ENCODE peak calls at places on chromosomes 1 and 21, in four cellular contexts. N is kidney epithelial cell, L is adrenal gland, H is body of pancreas. O is an unnamed sample.

GRCh38 chr1:80799457-80799856 is 1001.3 kb upstream of the ADGRL2 start:
- DNase-seq in L (no peak), H (no peak), N (no peak), O (no peak)

GRCh38 chr1:156319664-156320063 is 18.4 kb downstream of the CCT3 start:
- DNase-seq in N (no peak), L (no peak), H (no peak), O (no peak)

GRCh38 chr1:206694551-206695124 is 9.9 kb downstream of the MAPKAPK2 start:
- DNase-seq in N (no peak), H (no peak), L (no peak), O (no peak)

GRCh38 chr1:46804926-46805325 is 6.1 kb downstream of the CYP4B1 start:
- DNase-seq in H (no peak), N (no peak), L (no peak), O (no peak)

GRCh38 chr1:248818505-248819374 is 7.0 kb downstream of the SH3BP5L start:
- DNase-seq in H (peak; percentile 10), L (no peak), N (no peak), O (no peak)

GRCh38 chr1:111110197-111110899 is 29.5 kb downstream of the DRAM2 start:
- DNase-seq in N (no peak), H (peak; percentile 47), L (no peak), O (no peak)

GRCh38 chr21:35138665-35139381 is 89.7 kb upstream of the RUNX1 start:
- DNase-seq in H (no peak), L (no peak), N (peak; percentile 94), O (no peak)

GRCh38 chr1:235883261-235883927 is 16.7 kb upstream of the LYST start:
- DNase-seq in N (peak; percentile 84), L (peak; percentile 87), H (peak; percentile 83), O (peak; percentile 95)

GRCh38 chr1:206679738-206680211 is 4.9 kb upstream of the MAPKAPK2 start:
- DNase-seq in N (no peak), H (no peak), L (no peak), O (no peak)

GRCh38 chr1:110155878-110156522 is 5.7 kb downstream of the SLC6A17 start:
- DNase-seq in L (peak; percentile 73), H (peak; percentile 59), N (no peak), O (no peak)

GRCh38 chr1:57637155-57637554 is 213.3 kb upstream of the DAB1 start:
- DNase-seq in H (no peak), N (no peak), L (no peak), O (no peak)

DNA sequence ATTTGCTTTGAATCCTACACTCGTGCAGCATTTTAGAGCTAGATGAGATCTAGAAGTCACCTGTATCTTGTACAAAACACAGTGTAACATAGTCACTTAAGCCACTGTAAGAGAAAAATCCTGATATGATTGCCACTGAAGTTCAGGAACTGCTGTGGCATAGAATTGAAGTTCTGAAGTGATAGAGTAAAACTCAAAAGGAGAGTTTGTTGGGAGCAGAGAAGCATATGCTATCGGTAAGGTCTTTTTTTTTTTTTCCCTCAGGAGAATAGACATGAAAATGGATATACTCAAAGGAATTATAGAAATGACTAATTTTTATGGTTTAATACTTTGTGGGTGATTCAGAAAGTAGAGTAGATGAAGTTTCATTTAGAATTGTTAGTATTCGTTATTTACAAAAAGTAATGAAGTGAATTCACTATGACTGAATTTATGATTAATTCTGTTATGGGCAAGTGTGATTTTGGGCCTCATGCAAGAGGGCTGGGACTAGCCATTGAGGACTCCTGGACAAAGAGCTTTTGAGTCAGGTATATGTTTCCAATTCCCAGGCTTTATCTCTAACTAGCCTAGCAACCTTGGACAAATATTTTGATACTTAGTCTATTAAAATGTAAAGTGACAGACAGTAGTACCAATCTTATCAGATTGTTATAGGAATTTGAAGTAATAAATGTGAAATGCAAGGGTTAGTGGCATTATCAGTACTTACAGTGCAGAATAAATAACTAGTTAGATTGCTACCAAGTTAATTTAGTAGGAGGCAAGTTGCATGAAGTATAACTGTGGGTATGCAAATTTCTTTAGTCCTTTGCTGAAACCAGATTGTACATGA is 3.1 kb downstream of the KCTD3 start:
- DNase-seq in N (no peak), H (no peak), L (no peak), O (no peak)
- H3K4me3 ChIP-seq in N (no peak overlapping the region), H (no peak overlapping the region), L (no peak overlapping the region), O (no peak overlapping the region)

GRCh38 chr21:36867506-36867905 is 99.0 kb downstream of the HLCS start:
- DNase-seq in N (no peak), L (no peak), H (no peak), O (no peak)
- TF ChIP-seq CTCF in N (no peak), L (no peak), H (no peak), O (no peak)

DNA sequence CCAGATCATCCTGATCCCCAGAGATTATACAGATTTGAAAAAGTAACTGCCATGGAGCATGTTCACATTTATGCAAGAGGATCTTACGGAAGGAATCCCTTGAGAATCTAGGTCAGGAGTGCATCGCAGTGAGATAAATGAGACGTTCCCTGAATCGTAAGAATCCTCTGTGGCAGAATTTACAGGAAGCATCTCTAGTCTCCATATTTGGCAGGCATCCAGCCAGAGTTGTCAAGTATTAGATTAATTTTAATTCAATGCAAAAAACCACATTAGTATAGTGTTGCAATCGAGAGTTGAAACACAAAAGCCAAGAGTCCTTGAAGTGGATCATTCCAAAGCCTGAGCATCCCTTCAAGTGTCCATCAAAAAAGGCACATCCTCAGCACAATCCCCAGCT is 100.7 kb downstream of the RRAGC start:
- DNase-seq in N (no peak), H (no peak), L (no peak), O (no peak)
- H3K4me3 ChIP-seq in N (no peak overlapping the region), H (no peak overlapping the region), L (no peak overlapping the region), O (no peak overlapping the region)

GRCh38 chr1:234609528-234610042 is 393 bp downstream of the IRF2BP2 start:
- DNase-seq in H (peak; percentile 29), L (no peak), N (no peak), O (no peak)

GRCh38 chr1:234608026-234608719 is 1.8 kb downstream of the IRF2BP2 start:
- DNase-seq in L (peak; percentile 81), N (peak; percentile 79), H (peak; percentile 79), O (no peak)

GRCh38 chr1:234610061-234610581 is at the start of gene IRF2BP2:
- DNase-seq in H (peak; percentile 87), N (no peak), L (peak; percentile 87), O (no peak)

GRCh38 chr1:234607091-234608025 is 2.6 kb downstream of the IRF2BP2 start:
- DNase-seq in H (peak; percentile 49), N (no peak), L (no peak), O (no peak)

DNA sequence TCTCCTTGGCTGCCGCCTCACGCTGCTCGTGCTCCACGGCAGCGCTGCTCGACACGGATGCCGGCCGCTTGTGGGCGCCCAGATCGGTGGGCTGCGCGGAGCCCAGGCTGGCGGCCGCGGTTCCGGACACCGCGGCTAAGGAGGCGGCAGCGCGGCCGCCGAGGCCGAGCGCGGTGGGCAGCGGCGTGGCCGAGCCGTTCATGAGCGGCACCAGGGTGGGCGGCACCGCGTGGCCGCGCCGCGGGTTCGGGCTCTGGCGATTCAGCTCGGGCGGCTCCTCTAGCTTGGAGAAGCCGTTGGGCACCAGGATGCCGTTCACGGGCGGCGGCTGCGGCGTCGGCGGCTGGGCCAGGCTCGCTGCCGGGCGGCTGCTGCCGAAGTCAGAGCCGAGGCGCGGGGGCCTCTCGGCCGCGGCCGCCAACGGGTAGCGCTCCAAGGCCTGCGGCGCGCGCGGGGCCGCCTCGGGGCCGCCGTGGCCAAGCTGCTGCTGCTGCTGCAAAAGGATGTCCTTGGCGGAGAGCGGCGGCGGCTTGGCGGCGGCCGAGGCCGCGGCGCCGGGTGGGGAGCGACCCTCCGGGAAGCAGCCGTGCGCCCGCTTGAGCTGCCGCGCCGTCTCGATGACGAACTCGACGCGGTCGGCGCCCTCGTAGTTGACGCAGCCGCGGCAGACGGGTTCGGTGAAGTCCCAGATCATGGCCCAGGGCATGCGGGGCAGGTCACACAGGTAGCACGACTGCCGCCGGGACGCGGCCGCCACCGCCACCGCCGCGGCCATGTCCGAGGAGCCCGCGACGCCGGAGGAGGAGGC is 1.1 kb downstream of the IRF2BP2 start:
- DNase-seq in N (no peak), L (peak; percentile 57), H (peak; percentile 60), O (no peak)
- TF ChIP-seq CTCF in N (no peak), L (no peak), H (no peak), O (no peak)

GRCh38 chr1:97904528-97904927 is 16.3 kb downstream of the DPYD start:
- DNase-seq in N (no peak), L (no peak), H (no peak), O (no peak)

GRCh38 chr1:97907886-97908285 is 12.9 kb downstream of the DPYD start:
- DNase-seq in L (no peak), N (no peak), H (no peak), O (no peak)

GRCh38 chr1:97906567-97907228 is 14.1 kb downstream of the DPYD start:
- DNase-seq in N (peak; percentile 71), H (no peak), L (no peak), O (peak; percentile 38)

GRCh38 chr1:97903626-97904025 is 17.2 kb downstream of the DPYD start:
- DNase-seq in N (no peak), L (no peak), H (no peak), O (no peak)

DNA sequence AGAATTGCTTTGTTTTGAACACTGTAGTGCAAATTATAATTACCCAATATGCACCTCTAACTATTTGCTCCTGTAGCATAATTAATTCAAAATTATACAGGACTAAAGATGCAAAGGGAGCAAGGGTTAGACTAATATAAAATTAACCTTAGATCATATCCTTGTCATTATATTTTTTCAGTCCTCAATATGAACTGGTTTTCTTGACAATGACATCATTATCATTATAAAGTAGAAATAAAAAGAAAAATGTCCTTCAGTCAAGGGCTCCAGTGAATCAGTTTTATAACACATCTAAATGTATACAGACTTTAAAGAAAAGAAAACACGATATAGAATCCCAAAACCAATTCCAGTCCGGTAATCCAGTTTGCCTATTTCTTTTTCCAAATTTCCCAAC is 15.7 kb downstream of the DPYD start:
- DNase-seq in N (no peak), H (no peak), L (no peak), O (no peak)
- H3K4me3 ChIP-seq in N (no peak overlapping the region), H (no peak overlapping the region), L (no peak overlapping the region), O (no peak overlapping the region)

DNA sequence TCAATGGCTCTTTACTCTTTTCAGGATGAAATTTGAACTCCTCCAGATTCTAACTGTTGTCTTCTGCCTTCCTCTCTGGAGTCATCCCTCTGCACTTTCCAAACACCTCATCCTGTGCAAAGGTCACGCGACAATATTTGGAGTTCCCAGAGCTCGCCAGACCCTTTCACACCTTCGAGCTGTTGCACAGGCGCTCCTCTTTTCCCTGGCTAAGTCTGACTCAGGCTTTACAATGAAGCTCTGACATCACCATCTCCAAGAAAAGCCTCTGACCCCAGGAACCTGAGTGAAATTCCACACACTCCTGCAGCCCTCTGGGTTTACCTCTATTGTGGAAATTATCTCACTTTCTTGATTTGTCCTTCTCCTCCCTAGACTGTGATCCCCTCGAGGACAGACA is 270.3 kb downstream of the RGS7 start:
- DNase-seq in N (no peak), H (no peak), L (no peak), O (no peak)
- TF ChIP-seq CTCF in N (no peak), H (no peak), L (no peak), O (no peak)

O was measured in AG04449.